ENCODE peak calls at places on chromosomes 7 and 10, in four cellular contexts. F is H9, K is trophoblast cell, J is H1. H is an unnamed sample.

GRCh38 chr10:51145388-51145787 is 71.1 kb downstream of the PRKG1 start:
- DNase-seq in J (no peak), F (no peak), K (no peak), H (no peak)

GRCh38 chr7:4916115-4916514 is 32.6 kb upstream of the RADIL start:
- DNase-seq in J (no peak), F (no peak), K (no peak), H (no peak)

GRCh38 chr10:87531908-87532622 is 27.4 kb downstream of the MINPP1 start:
- DNase-seq in J (no peak), K (no peak), F (no peak), H (peak)

GRCh38 chr7:137169282-137169698 is 174.2 kb downstream of the PTN start:
- DNase-seq in F (peak), J (peak), K (peak), H (peak)

GRCh38 chr7:80053098-80053497 is 81.5 kb upstream of the GNAI1 start:
- DNase-seq in J (no peak), F (no peak), K (no peak), H (no peak)

GRCh38 chr7:81478664-81479063 is 291.2 kb downstream of the HGF start:
- DNase-seq in J (no peak), F (no peak), K (no peak), H (peak)

GRCh38 chr7:150448789-150449147 is 1.7 kb upstream of the GIMAP8 start:
- DNase-seq in J (peak), F (peak), K (peak), H (peak)

GRCh38 chr7:149662591-149663095 is 110.7 kb downstream of the ZNF467 start:
- DNase-seq in K (peak), J (peak), F (peak), H (peak)

GRCh38 chr7:117982071-117983055 is 109.1 kb upstream of the CTTNBP2 start:
- DNase-seq in J (no peak), F (no peak), K (no peak), H (no peak)

GRCh38 chr10:14602807-14603538 is 171.7 kb downstream of the FAM107B start:
- DNase-seq in K (no peak), J (no peak), F (no peak), H (peak)

GRCh38 chr10:49270565-49270964 is 28.4 kb upstream of the C10orf71 start:
- DNase-seq in J (no peak), F (no peak), K (no peak), H (no peak)

GRCh38 chr7:18626717-18627116 is 131.2 kb downstream of the HDAC9 start:
- DNase-seq in J (no peak), F (no peak), K (no peak), H (no peak)

GRCh38 chr7:30166155-30166840 is 31.5 kb downstream of the MTURN start:
- DNase-seq in K (peak), J (no peak), F (no peak), H (no peak)

GRCh38 chr7:50626971-50627370 is 61.8 kb upstream of the DDC start:
- DNase-seq in F (no peak), K (no peak), J (no peak), H (no peak)

GRCh38 chr7:116463956-116464355 is 35.6 kb upstream of the CAV2 start:
- DNase-seq in K (no peak), J (no peak), F (no peak), H (no peak)

GRCh38 chr10:114810926-114811325 is 10.7 kb upstream of the FHIP2A start:
- DNase-seq in J (no peak), K (no peak), F (no peak), H (no peak)

GRCh38 chr10:62171791-62172190 is 96.9 kb downstream of the RTKN2 start:
- DNase-seq in J (no peak), F (no peak), K (no peak), H (no peak)

GRCh38 chr10:89159761-89160160 is 47.4 kb downstream of the CH25H start:
- DNase-seq in K (no peak), F (no peak), J (no peak), H (no peak)

GRCh38 chr7:15309891-15310290 is 251.9 kb downstream of the AGMO start:
- DNase-seq in J (no peak), F (no peak), K (no peak), H (peak)

GRCh38 chr10:78382776-78383175 is 349.1 kb downstream of the RPS24 start:
- DNase-seq in J (no peak), K (no peak), F (no peak), H (no peak)

GRCh38 chr7:46791180-46791579 is 790.7 kb downstream of the TNS3 start:
- DNase-seq in F (no peak), J (no peak), K (no peak), H (no peak)

GRCh38 chr10:126062132-126063032 is 166.0 kb downstream of the FANK1 start:
- DNase-seq in J (no peak), K (peak), F (no peak), H (peak)

DNA sequence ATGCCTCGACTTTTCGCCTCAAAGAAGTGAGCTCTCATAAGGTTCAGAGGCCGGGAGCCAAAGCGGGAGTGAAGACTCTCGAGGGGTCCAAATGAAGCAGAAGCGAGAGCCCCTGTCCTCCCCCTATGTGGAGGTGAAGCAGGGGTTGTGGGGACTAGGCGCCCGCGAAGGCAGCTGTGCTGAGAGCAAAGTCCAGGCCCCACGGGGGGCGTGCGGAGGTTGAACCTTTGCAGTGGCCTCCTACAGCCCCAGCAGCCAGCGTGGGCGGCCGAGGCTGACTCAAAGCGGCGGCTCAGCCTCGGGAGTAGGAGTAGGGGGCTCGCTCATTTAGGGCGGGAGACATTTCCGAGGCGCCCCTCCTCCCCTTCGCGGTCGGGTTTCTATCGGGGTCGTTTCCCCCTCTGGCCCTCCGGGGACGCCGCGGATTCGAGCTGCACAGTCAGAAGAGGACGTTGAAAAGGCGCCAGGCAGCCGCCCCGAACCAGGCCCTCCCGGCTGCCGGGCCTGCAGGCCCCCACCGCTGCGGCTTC is 548 bp upstream of the ADD3 start:
- DNase-seq in K (no peak), J (no peak), F (no peak), H (peak)
- H3K14ac ChIP-seq in K (peak), J (no peak), F (peak), H (peak)

DNA sequence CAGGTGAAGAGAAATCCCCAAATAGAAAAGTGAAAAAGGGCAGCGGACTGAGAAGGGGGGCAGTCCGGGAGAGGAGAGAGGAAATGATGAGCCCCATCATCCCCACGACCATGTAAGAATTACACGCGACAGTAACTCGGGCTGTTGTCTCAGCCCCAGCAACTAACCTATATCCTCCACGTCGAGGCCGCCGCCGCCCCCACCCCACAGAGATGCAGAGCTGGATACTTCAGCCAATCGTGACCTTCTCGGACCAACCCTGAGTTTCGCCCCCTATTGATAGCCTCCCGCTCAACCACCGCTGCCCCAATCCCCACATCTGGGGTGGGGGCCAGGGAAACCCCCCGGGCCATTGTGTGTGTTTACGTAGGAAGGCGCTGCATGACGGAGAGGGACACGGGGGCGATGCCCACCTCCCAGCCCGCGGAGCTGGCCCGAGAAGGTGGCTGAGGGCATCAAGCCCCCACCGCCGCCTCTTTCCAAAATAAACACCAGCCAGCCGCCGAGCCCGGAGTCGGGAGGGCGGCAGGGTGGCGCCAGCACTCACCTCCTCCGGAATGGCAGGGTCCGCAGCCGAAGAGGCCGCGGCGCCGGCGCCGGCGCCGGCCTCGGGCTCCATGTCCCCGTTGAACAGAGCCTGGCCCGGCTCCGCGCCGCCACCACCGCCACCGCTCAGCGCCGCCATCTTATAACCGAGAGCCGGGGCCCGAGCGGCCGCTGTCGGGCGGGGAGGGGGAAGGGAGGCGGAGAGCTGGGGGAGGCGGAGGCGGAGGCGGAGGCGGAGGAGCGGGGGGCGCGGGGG is 509 bp downstream of the BRAF start:
- DNase-seq in K (peak), J (peak), F (peak), H (peak)
- H3K14ac ChIP-seq in K (peak), J (no peak), F (peak), H (peak)

DNA sequence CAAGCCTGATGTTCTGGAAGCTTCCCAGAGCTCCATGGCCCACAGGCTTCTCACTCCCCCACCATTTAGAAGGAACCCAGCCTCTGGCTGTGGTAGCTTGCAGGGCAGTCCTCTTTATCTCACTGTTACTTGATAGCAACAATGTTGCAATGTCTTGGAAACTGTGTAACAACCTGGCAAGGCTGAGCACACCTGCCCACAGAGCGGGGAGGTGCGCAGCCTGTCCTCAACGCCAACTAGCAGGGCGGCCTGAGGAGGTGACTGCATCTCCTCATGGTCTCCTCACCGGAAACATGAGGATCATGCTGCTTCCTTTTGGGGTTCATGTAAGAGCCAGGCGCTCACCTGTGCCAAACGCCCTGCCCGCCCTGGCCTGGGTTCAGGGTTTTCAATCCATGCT is 43.7 kb upstream of the INSIG1 start:
- DNase-seq in K (no peak), F (no peak), J (no peak), H (no peak)
- H3K14ac ChIP-seq in K (no peak), F (no peak), J (no peak), H (no peak)

DNA sequence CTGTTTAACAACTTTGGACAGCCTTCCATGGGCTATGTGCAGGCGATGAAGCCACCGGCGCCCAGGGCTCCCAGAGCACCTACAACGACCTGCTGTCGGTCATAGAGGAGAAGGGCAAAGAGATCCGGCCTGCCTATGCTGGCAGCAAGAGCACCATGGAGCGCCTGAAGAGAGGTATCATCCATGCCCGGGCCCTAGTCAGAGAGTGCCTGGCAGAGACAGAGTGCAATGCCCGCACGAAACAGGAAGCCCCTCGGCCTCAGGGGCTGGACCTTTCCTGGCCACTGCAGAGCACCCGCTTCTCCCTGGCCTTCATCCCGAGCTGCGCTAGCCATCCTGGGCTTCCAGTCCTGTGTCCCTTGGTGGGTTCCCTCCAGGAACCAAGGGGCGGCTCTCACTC is 497.0 kb upstream of the PHF14 start:
- DNase-seq in J (no peak), K (no peak), F (no peak), H (no peak)
- H3K14ac ChIP-seq in J (no peak), K (no peak), F (no peak), H (no peak)

GRCh38 chr7:2492038-2492437 is 15.8 kb upstream of the GRIFIN start:
- DNase-seq in K (no peak), J (no peak), F (no peak), H (no peak)

GRCh38 chr7:2493205-2493604 is 17.0 kb upstream of the GRIFIN start:
- DNase-seq in K (no peak), F (no peak), J (no peak), H (peak)

GRCh38 chr7:2496375-2496774 is 20.2 kb upstream of the GRIFIN start:
- DNase-seq in K (no peak), J (no peak), F (no peak), H (no peak)

GRCh38 chr7:2495402-2496309 is 19.5 kb upstream of the GRIFIN start:
- DNase-seq in F (no peak), J (no peak), K (no peak), H (no peak)

GRCh38 chr7:2494191-2495130 is 18.3 kb upstream of the GRIFIN start:
- DNase-seq in F (no peak), J (no peak), K (no peak), H (no peak)
- H3K14ac ChIP-seq in F (peak), J (no peak), K (no peak), H (no peak)

GRCh38 chr10:132259674-132260073 is 48.1 kb downstream of the STK32C start:
- DNase-seq in F (no peak), J (no peak), K (no peak), H (no peak)

GRCh38 chr10:132257907-132258306 is 49.8 kb downstream of the STK32C start:
- DNase-seq in F (no peak), J (no peak), K (no peak), H (no peak)

GRCh38 chr10:132260083-132260482 is 47.7 kb downstream of the STK32C start:
- DNase-seq in F (no peak), J (no peak), K (no peak), H (no peak)

GRCh38 chr10:132257271-132257670 is 50.5 kb downstream of the STK32C start:
- DNase-seq in J (no peak), K (no peak), F (no peak), H (peak)

DNA sequence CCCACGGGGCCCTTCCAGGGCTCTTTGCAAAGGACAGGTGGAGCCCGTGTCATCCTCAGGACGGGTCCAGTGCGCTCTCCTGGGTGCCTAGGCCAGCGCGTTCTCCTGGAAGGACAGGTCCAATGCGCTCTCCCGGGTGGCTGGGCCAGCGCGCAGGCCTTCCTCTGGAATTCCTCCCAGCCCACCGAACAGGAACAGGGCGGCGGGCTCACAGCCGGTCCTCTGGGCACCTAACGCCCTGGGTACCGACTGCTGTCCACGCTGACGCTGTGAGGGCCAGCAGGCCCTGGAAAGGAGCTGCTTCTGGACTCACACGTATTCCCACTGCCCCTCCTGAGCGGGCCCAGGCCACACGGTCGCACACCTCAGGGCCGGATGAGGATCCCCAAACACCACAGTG is 49.3 kb downstream of the STK32C start:
- DNase-seq in J (no peak), K (no peak), F (no peak), H (no peak)
- H3K14ac ChIP-seq in J (no peak), K (no peak), F (no peak), H (no peak)

H was measured in IMR-90.